ENCODE peak calls at places on chromosomes 11 and 22, in nine cellular contexts. One of them, this sample, is unnamed.

GRCh38 chr22:25759825-25760231 is 17.8 kb downstream of the MYO18B start:
- DNase-seq in tibial artery: no peak
- DNase-seq in NCI-H774: no peak
- DNase-seq in SJSA1: peak; percentile 94
- DNase-seq in B cell: no peak
- DNase-seq in COLO829: no peak
- DNase-seq in AG09319: peak; percentile 70
- DNase-seq in NCI-H187: no peak
- DNase-seq in LHCN-M2: peak; percentile 98
- DNase-seq in this sample: no peak

GRCh38 chr11:115493905-115494304 is 10.3 kb downstream of the CADM1 start:
- DNase-seq in AG09319: no peak
- DNase-seq in LHCN-M2: no peak
- DNase-seq in COLO829: no peak
- DNase-seq in B cell: no peak
- DNase-seq in SJSA1: no peak
- DNase-seq in tibial artery: no peak
- DNase-seq in NCI-H187: no peak
- DNase-seq in NCI-H774: no peak
- DNase-seq in this sample: no peak

GRCh38 chr22:26323013-26323412 is 106.0 kb upstream of the ASPHD2 start:
- DNase-seq in COLO829: peak; percentile 13
- DNase-seq in NCI-H774: no peak
- DNase-seq in LHCN-M2: no peak
- DNase-seq in AG09319: no peak
- DNase-seq in B cell: no peak
- DNase-seq in tibial artery: no peak
- DNase-seq in SJSA1: no peak
- DNase-seq in NCI-H187: no peak
- DNase-seq in this sample: no peak

GRCh38 chr22:39966522-39966921 is 6.3 kb downstream of the TMA7B start:
- DNase-seq in NCI-H187: no peak
- DNase-seq in AG09319: no peak
- DNase-seq in SJSA1: no peak
- DNase-seq in tibial artery: no peak
- DNase-seq in COLO829: no peak
- DNase-seq in LHCN-M2: no peak
- DNase-seq in NCI-H774: no peak
- DNase-seq in B cell: no peak
- DNase-seq in this sample: no peak

GRCh38 chr11:109432105-109432504 is 10.1 kb downstream of the C11orf87 start:
- DNase-seq in COLO829: no peak
- DNase-seq in tibial artery: no peak
- DNase-seq in NCI-H187: no peak
- DNase-seq in NCI-H774: no peak
- DNase-seq in SJSA1: no peak
- DNase-seq in LHCN-M2: no peak
- DNase-seq in AG09319: no peak
- DNase-seq in B cell: no peak
- DNase-seq in this sample: no peak

GRCh38 chr11:134441706-134442105 is 29.7 kb upstream of the B3GAT1 start:
- DNase-seq in COLO829: no peak
- DNase-seq in tibial artery: no peak
- DNase-seq in B cell: no peak
- DNase-seq in NCI-H774: no peak
- DNase-seq in AG09319: no peak
- DNase-seq in SJSA1: no peak
- DNase-seq in NCI-H187: no peak
- DNase-seq in LHCN-M2: no peak
- DNase-seq in this sample: no peak

GRCh38 chr22:36860438-36860820 is 377 bp upstream of the NCF4 start:
- DNase-seq in NCI-H187: no peak
- DNase-seq in SJSA1: no peak
- DNase-seq in LHCN-M2: no peak
- DNase-seq in tibial artery: no peak
- DNase-seq in NCI-H774: no peak
- DNase-seq in AG09319: no peak
- DNase-seq in COLO829: no peak
- DNase-seq in B cell: no peak
- DNase-seq in this sample: no peak

GRCh38 chr11:63639195-63639832 is 25.1 kb upstream of the PLAAT3 start:
- DNase-seq in AG09319: peak; percentile 12
- DNase-seq in B cell: no peak
- DNase-seq in COLO829: no peak
- DNase-seq in tibial artery: no peak
- DNase-seq in SJSA1: peak; percentile 40
- DNase-seq in NCI-H187: no peak
- DNase-seq in LHCN-M2: peak; percentile 22
- DNase-seq in NCI-H774: no peak
- DNase-seq in this sample: no peak

GRCh38 chr11:95895815-95896214 is 28.1 kb downstream of the MTMR2 start:
- DNase-seq in AG09319: no peak
- DNase-seq in NCI-H774: no peak
- DNase-seq in LHCN-M2: no peak
- DNase-seq in NCI-H187: no peak
- DNase-seq in tibial artery: no peak
- DNase-seq in COLO829: no peak
- DNase-seq in B cell: no peak
- DNase-seq in SJSA1: no peak
- DNase-seq in this sample: no peak

GRCh38 chr11:116691779-116692178 is 81.0 kb downstream of the BUD13 start:
- DNase-seq in COLO829: peak; percentile 14
- DNase-seq in B cell: peak; percentile 85
- DNase-seq in AG09319: no peak
- DNase-seq in tibial artery: peak; percentile 65
- DNase-seq in LHCN-M2: peak; percentile 9
- DNase-seq in NCI-H187: peak; percentile 34
- DNase-seq in SJSA1: peak; percentile 3
- DNase-seq in NCI-H774: peak; percentile 18
- DNase-seq in this sample: peak; percentile 58

GRCh38 chr11:12377824-12378593 is 638 bp downstream of the PARVA start:
- DNase-seq in NCI-H774: peak; percentile 77
- DNase-seq in SJSA1: peak; percentile 79
- DNase-seq in AG09319: no peak
- DNase-seq in B cell: no peak
- DNase-seq in tibial artery: peak; percentile 93
- DNase-seq in COLO829: peak; percentile 38
- DNase-seq in NCI-H187: no peak
- DNase-seq in LHCN-M2: peak; percentile 80
- DNase-seq in this sample: peak; percentile 80

GRCh38 chr11:15145151-15145550 is 30.4 kb downstream of the INSC start:
- DNase-seq in AG09319: no peak
- DNase-seq in SJSA1: no peak
- DNase-seq in tibial artery: no peak
- DNase-seq in B cell: no peak
- DNase-seq in LHCN-M2: no peak
- DNase-seq in NCI-H187: no peak
- DNase-seq in NCI-H774: no peak
- DNase-seq in COLO829: no peak
- DNase-seq in this sample: no peak

GRCh38 chr11:63762662-63763505 is 5.7 kb downstream of the ZFTA start:
- DNase-seq in COLO829: no peak
- DNase-seq in SJSA1: no peak
- DNase-seq in LHCN-M2: no peak
- DNase-seq in AG09319: no peak
- DNase-seq in NCI-H774: no peak
- DNase-seq in tibial artery: peak; percentile 75
- DNase-seq in NCI-H187: peak; percentile 13
- DNase-seq in B cell: peak; percentile 49
- DNase-seq in this sample: no peak

GRCh38 chr11:113082501-113082900 is 121.3 kb downstream of the NCAM1 start:
- DNase-seq in NCI-H774: peak; percentile 93
- DNase-seq in AG09319: no peak
- DNase-seq in COLO829: no peak
- DNase-seq in NCI-H187: no peak
- DNase-seq in tibial artery: no peak
- DNase-seq in B cell: no peak
- DNase-seq in LHCN-M2: no peak
- DNase-seq in SJSA1: no peak
- DNase-seq in this sample: no peak

GRCh38 chr11:10522921-10523320 is 18.1 kb downstream of the RNF141 start:
- DNase-seq in COLO829: no peak
- DNase-seq in LHCN-M2: no peak
- DNase-seq in tibial artery: no peak
- DNase-seq in NCI-H187: no peak
- DNase-seq in SJSA1: no peak
- DNase-seq in B cell: no peak
- DNase-seq in AG09319: no peak
- DNase-seq in NCI-H774: no peak
- DNase-seq in this sample: no peak

GRCh38 chr22:41772198-41772597 is 28.3 kb upstream of the CCDC134 start:
- DNase-seq in NCI-H187: no peak
- DNase-seq in COLO829: no peak
- DNase-seq in AG09319: no peak
- DNase-seq in SJSA1: no peak
- DNase-seq in tibial artery: no peak
- DNase-seq in NCI-H774: no peak
- DNase-seq in B cell: no peak
- DNase-seq in LHCN-M2: no peak
- DNase-seq in this sample: no peak

GRCh38 chr11:71263391-71263790 is 11.0 kb upstream of the SHANK2 start:
- DNase-seq in B cell: no peak
- DNase-seq in COLO829: no peak
- DNase-seq in NCI-H187: no peak
- DNase-seq in NCI-H774: no peak
- DNase-seq in SJSA1: no peak
- DNase-seq in tibial artery: no peak
- DNase-seq in AG09319: no peak
- DNase-seq in LHCN-M2: peak; percentile 13
- DNase-seq in this sample: no peak

GRCh38 chr11:35167451-35167954 is 28.5 kb downstream of the CD44 start:
- DNase-seq in B cell: no peak
- DNase-seq in NCI-H774: no peak
- DNase-seq in tibial artery: peak; percentile 78
- DNase-seq in LHCN-M2: no peak
- DNase-seq in COLO829: no peak
- DNase-seq in AG09319: no peak
- DNase-seq in SJSA1: peak; percentile 26
- DNase-seq in NCI-H187: no peak
- DNase-seq in this sample: peak; percentile 66

GRCh38 chr11:22539851-22540376 is 85.7 kb downstream of the FANCF start:
- DNase-seq in tibial artery: no peak
- DNase-seq in B cell: no peak
- DNase-seq in NCI-H187: peak; percentile 48
- DNase-seq in NCI-H774: no peak
- DNase-seq in SJSA1: no peak
- DNase-seq in LHCN-M2: no peak
- DNase-seq in COLO829: peak; percentile 56
- DNase-seq in AG09319: no peak
- DNase-seq in this sample: no peak

This sample was measured in right atrium auricular region.